ENCODE peak calls at places on chromosomes 3 and 15, in nine cellular contexts. M is GM12878, D is ovary, Q is A549, T is sigmoid colon, R is tibial nerve, E is stomach, A is H1, K is K562. V is an unnamed sample.

GRCh38 chr3:146404451-146404850 is 64.9 kb downstream of the PLSCR2 start:
- DNase-seq in M (no peak), D (no peak), Q (no peak), T (no peak), R (no peak), E (no peak), A (no peak), K (no peak), V (no peak)

GRCh38 chr15:32743411-32744145 is 25.8 kb downstream of the GREM1 start:
- DNase-seq in M (no peak), D (no peak), Q (no peak), T (no peak), R (no peak), E (no peak), A (no peak), K (no peak), V (no peak)

GRCh38 chr15:40010681-40011080 is 28.3 kb downstream of the SRP14 start:
- DNase-seq in M (no peak), D (no peak), Q (no peak), T (no peak), R (no peak), E (no peak), A (no peak), K (no peak), V (no peak)

GRCh38 chr15:72902245-72902928 is 118.8 kb upstream of the ADPGK start:
- DNase-seq in M (no peak), D (peak), Q (no peak), T (peak), R (peak), E (peak), A (no peak), K (no peak), V (peak)

GRCh38 chr3:44066806-44067205 is 174.9 kb upstream of the TOPAZ1 start:
- DNase-seq in M (no peak), D (no peak), Q (no peak), T (no peak), R (no peak), E (no peak), A (no peak), K (no peak), V (no peak)

GRCh38 chr15:38148476-38148875 is 104.2 kb upstream of the SPRED1 start:
- DNase-seq in M (no peak), D (no peak), Q (no peak), T (no peak), R (no peak), E (no peak), A (no peak), K (no peak), V (no peak)

GRCh38 chr3:113086506-113087461 is 96.0 kb downstream of the GTPBP8 start:
- DNase-seq in M (no peak), D (no peak), Q (peak), T (no peak), R (no peak), E (no peak), A (no peak), K (no peak), V (no peak)

GRCh38 chr15:93932164-93932776 is 299.1 kb upstream of the MCTP2 start:
- DNase-seq in M (no peak), D (no peak), Q (no peak), T (no peak), R (no peak), E (no peak), A (no peak), K (no peak), V (no peak)

GRCh38 chr3:58021072-58021959 is 13.1 kb downstream of the FLNB start:
- DNase-seq in M (no peak), D (no peak), Q (no peak), T (no peak), R (no peak), E (no peak), A (no peak), K (no peak), V (no peak)

GRCh38 chr15:101427606-101428487 is 61.7 kb downstream of the PCSK6 start:
- DNase-seq in M (no peak), D (no peak), Q (no peak), T (no peak), R (no peak), E (peak), A (no peak), K (no peak), V (no peak)

GRCh38 chr3:184360834-184361531 is 422 bp downstream of the CLCN2 start:
- DNase-seq in M (no peak), D (no peak), Q (no peak), T (no peak), R (no peak), E (no peak), A (no peak), K (no peak), V (no peak)

GRCh38 chr3:123679712-123680386 is 95.0 kb upstream of the HACD2 start:
- DNase-seq in M (no peak), D (peak), Q (no peak), T (peak), R (no peak), E (no peak), A (no peak), K (no peak), V (no peak)
- TF ChIP-seq EP300 in M (no peak), D (no peak), Q (no peak), T (no peak), R (no peak), E (peak), A (no peak), K (no peak), V (no peak)

DNA sequence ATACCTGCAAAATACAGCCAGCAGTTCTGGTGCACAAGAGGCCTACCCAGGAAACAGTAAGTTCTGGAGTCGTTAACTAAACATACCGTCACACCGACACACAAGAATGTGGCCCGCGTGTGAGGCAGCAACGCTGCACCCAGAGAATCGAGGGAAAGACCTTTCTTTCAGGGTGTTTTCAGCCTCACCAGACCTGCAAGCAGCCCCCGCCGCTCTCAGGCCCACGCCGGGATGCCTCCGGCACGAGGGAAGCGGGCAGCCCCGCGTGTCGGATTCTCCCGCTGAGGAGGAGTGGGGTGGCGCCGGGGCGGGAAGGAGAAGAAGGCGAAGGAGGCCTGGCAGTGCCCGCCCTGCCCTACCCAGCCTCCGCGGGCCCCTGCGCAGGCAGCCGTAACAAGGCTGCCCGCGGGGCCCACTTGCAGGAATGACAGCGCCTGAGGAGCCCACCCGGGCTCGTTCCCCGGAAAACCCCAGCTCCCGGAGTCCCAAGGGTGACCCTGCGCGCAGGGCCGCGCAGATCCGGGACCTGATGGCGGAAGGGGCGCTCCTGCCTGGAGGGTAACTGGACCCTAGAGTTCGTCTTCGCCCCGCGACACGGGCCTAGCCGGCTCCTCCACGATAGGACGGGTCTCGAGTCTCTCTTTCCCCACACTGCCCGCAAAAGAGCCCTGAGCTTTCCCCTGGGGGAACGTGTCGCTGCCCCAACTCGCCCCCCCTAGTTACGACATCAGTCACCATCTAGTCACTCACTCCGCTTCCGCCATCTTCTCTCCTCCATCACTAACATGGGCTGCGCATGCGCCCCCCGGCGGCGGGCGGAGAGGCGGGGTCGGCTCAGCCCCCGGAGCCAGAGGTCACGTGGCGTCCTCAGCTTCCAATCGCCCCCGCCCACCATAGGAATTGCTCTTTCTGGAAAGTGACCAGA is at the start of gene PHC3:
- DNase-seq in M (peak), D (peak), Q (peak), T (peak), R (peak), E (peak), A (peak), K (peak), V (peak)
- TF ChIP-seq CTCF in M (no peak), D (no peak), Q (no peak), T (no peak), R (no peak), E (peak), A (no peak), K (no peak), V (peak)

GRCh38 chr3:157442729-157443128 is 6.1 kb downstream of the PTX3 start:
- DNase-seq in M (no peak), D (no peak), Q (no peak), T (no peak), R (peak), E (no peak), A (no peak), K (peak), V (no peak)

GRCh38 chr3:157438371-157438735 is 1.7 kb downstream of the PTX3 start:
- DNase-seq in M (no peak), D (no peak), Q (no peak), T (no peak), R (no peak), E (no peak), A (no peak), K (no peak), V (no peak)

GRCh38 chr3:157441102-157441622 is 4.5 kb downstream of the PTX3 start:
- DNase-seq in M (no peak), D (no peak), Q (no peak), T (no peak), R (no peak), E (no peak), A (no peak), K (no peak), V (no peak)

GRCh38 chr3:157436583-157437300 is at the start of gene PTX3:
- DNase-seq in M (no peak), D (no peak), Q (peak), T (peak), R (peak), E (no peak), A (no peak), K (no peak), V (no peak)
- TF ChIP-seq EP300 in M (no peak), D (no peak), Q (no peak), T (no peak), R (no peak), E (no peak), A (no peak), K (no peak), V (no peak)

GRCh38 chr3:48855681-48856447 is 8.2 kb upstream of the PRKAR2A start:
- DNase-seq in M (no peak), D (no peak), Q (no peak), T (peak), R (no peak), E (no peak), A (no peak), K (no peak), V (peak)
- TF ChIP-seq CTCF in M (no peak), D (no peak), Q (no peak), T (no peak), R (no peak), E (no peak), A (no peak), K (no peak), V (no peak)

GRCh38 chr3:195270350-195271115 is 426 bp downstream of the XXYLT1 start:
- DNase-seq in M (no peak), D (peak), Q (peak), T (peak), R (peak), E (no peak), A (no peak), K (peak), V (peak)
- TF ChIP-seq EP300 in M (no peak), D (no peak), Q (no peak), T (no peak), R (no peak), E (no peak), A (no peak), K (no peak), V (no peak)

DNA sequence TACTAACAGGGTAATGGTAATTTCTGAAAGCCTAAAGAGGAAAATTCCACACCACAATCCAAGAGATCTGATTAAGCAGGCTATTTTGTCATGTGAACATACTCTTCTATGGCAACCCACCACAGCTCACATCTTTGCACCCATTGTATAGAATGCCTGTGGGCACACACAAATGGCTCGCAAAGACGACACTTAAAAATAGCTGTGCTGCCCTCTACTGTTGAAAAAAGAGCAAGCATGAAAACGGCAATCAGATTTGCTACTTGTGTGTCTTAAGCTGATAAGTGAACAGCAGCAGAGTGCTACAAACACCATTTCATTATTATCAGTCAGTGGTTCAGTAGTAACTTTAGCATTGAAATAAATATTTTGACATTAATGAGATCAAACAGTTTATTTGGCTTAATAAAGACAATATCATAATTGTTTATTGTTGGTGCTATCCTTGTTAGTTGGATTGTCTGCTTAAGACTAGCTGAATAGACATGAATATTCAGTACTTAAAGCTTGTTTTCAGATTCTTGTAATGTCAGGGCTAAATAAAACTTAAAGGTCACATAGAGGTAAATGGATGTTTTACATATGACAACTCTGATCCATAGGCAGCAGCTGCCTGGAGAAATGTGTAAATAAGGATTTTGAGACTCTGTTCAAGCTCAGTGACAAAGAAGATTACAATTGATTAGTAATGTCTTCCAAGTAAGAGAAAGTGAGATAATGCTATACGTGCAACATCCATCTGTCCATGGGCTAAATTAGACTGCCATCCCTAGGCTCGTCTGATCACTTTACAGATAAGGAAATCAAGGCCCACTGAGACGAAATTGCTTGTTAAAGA is 199.1 kb downstream of the LRRN1 start:
- DNase-seq in M (peak), D (no peak), Q (peak), T (no peak), R (no peak), E (no peak), A (peak), K (peak), V (no peak)
- TF ChIP-seq CTCF in M (peak), D (no peak), Q (peak), T (no peak), R (no peak), E (peak), A (peak), K (peak), V (peak)

GRCh38 chr3:195191580-195191979 is 79.4 kb downstream of the XXYLT1 start:
- DNase-seq in M (no peak), D (no peak), Q (no peak), T (no peak), R (no peak), E (no peak), A (no peak), K (no peak), V (no peak)
- TF ChIP-seq EP300 in M (no peak), D (no peak), Q (no peak), T (no peak), R (no peak), E (no peak), A (no peak), K (no peak), V (no peak)

GRCh38 chr3:133494469-133494868 is 79.0 kb upstream of the CDV3 start:
- DNase-seq in M (no peak), D (no peak), Q (peak), T (no peak), R (no peak), E (no peak), A (no peak), K (peak), V (no peak)
- TF ChIP-seq CTCF in M (no peak), D (no peak), Q (peak), T (no peak), R (no peak), E (peak), A (peak), K (peak), V (no peak)

V was measured in transverse colon.